ENCODE peak calls at places on chromosomes 11 and 22, in ten cellular contexts. N is fibroblast of lung; O is psoas muscle; W is stimulated activated CD4-positive, alpha-beta T cell treated with anti-CD3 and anti-CD28 coated beads, TNF-alpha, amount 100 ng/mL, for 1 hour; B is activated T-cell treated with anti-CD3 and anti-CD28 coated beads, Interleukin-2, amount 50 U/mL, for 1 hour; D is A549; I is WTC11; R is NCI-H1092; T is B cell; Y is GM23248. A is an unnamed sample.

GRCh38 chr11:3904228-3904627 is 48.8 kb downstream of the STIM1 start:
- DNase-seq in R (no peak), W (no peak), O (no peak), D (no peak), N (no peak), T (no peak), I (no peak), Y (peak), B (no peak), A (no peak)

GRCh38 chr22:41478891-41479521 is 10.1 kb downstream of the ACO2 start:
- DNase-seq in Y (peak), O (peak), N (peak), B (no peak), R (no peak), W (no peak), D (no peak), I (no peak), T (peak), A (no peak)

GRCh38 chr11:106471273-106471672 is 393.8 kb downstream of the AASDHPPT start:
- DNase-seq in I (no peak), R (no peak), D (no peak), W (no peak), N (peak), Y (no peak), T (no peak), O (no peak), B (no peak), A (no peak)

GRCh38 chr11:45238724-45239123 is 47.4 kb downstream of the SYT13 start:
- DNase-seq in I (no peak), B (no peak), D (peak), R (no peak), Y (peak), O (no peak), T (no peak), W (no peak), N (peak), A (no peak)

GRCh38 chr22:46068908-46069481 is 81.3 kb upstream of the PPARA start:
- DNase-seq in D (no peak), B (no peak), T (no peak), O (no peak), W (no peak), Y (peak), N (peak), R (no peak), I (no peak), A (no peak)

GRCh38 chr11:10499452-10500262 is 41.3 kb downstream of the RNF141 start:
- DNase-seq in I (no peak), N (peak), Y (no peak), T (no peak), B (no peak), R (no peak), D (no peak), O (no peak), W (no peak), A (no peak)

GRCh38 chr11:29063630-29064361 is 953.0 kb downstream of the KCNA4 start:
- DNase-seq in W (no peak), D (peak), N (peak), O (no peak), Y (no peak), B (no peak), R (no peak), T (no peak), I (no peak), A (no peak)

GRCh38 chr11:103420593-103420992 is 311.4 kb downstream of the DYNC2H1 start:
- DNase-seq in N (no peak), O (no peak), T (no peak), I (no peak), W (no peak), B (no peak), Y (peak), D (no peak), R (no peak), A (no peak)

GRCh38 chr11:64569300-64569970 is 21.6 kb upstream of the SLC22A12 start:
- DNase-seq in R (no peak), N (no peak), I (no peak), D (no peak), T (no peak), W (no peak), Y (no peak), B (no peak), O (no peak), A (no peak)

GRCh38 chr22:43996170-43996980 is 27.7 kb upstream of the PARVB start:
- DNase-seq in N (no peak), Y (no peak), W (peak), B (peak), R (no peak), O (peak), I (no peak), T (peak), D (no peak), A (no peak)

GRCh38 chr11:120667281-120667680 is 155.7 kb downstream of the GRIK4 start:
- DNase-seq in T (no peak), D (no peak), Y (peak), R (no peak), N (no peak), O (no peak), W (no peak), I (no peak), B (no peak), A (no peak)

GRCh38 chr11:19466314-19466713 is 225.6 kb upstream of the E2F8 start:
- DNase-seq in T (no peak), B (no peak), I (no peak), D (no peak), Y (no peak), W (no peak), R (peak), O (no peak), N (no peak), A (no peak)

GRCh38 chr11:65321828-65322495 is 7.3 kb downstream of the CDC42EP2 start:
- DNase-seq in N (peak), B (no peak), O (no peak), I (no peak), R (no peak), W (no peak), Y (no peak), D (no peak), T (no peak), A (no peak)

GRCh38 chr11:56624661-56625110 is 10.0 kb upstream of the OR5M1 start:
- DNase-seq in D (peak), T (no peak), O (no peak), W (no peak), N (peak), I (no peak), R (peak), Y (peak), B (no peak), A (no peak)

GRCh38 chr11:8023831-8024555 is 36.9 kb downstream of the EIF3F start:
- DNase-seq in O (no peak), I (no peak), B (no peak), Y (peak), W (no peak), N (peak), D (no peak), R (no peak), T (no peak), A (peak)

GRCh38 chr11:124978316-124978715 is 24.3 kb downstream of the CCDC15 start:
- DNase-seq in Y (no peak), I (no peak), T (no peak), B (no peak), D (no peak), N (no peak), R (no peak), W (no peak), O (no peak), A (no peak)

GRCh38 chr11:35362571-35362980 is 56.8 kb downstream of the SLC1A2 start:
- DNase-seq in R (no peak), I (no peak), T (peak), B (no peak), D (no peak), W (no peak), O (no peak), N (no peak), Y (peak), A (no peak)

GRCh38 chr11:111299111-111300026 is 1.0 kb downstream of the POU2AF3 start:
- DNase-seq in O (peak), B (no peak), I (peak), Y (peak), T (peak), D (peak), W (no peak), N (peak), R (no peak), A (peak)

GRCh38 chr11:133040289-133040893 is 491.9 kb downstream of the OPCML start:
- DNase-seq in O (no peak), B (no peak), R (no peak), D (no peak), I (no peak), W (no peak), T (no peak), Y (peak), N (no peak), A (no peak)

GRCh38 chr22:33678523-33678922 is 241.8 kb downstream of the LARGE1 start:
- DNase-seq in O (no peak), D (no peak), Y (peak), N (no peak), B (no peak), W (no peak), R (no peak), I (no peak), T (no peak), A (no peak)

GRCh38 chr11:12182650-12183511 is 72.5 kb downstream of the MICAL2 start:
- DNase-seq in R (no peak), T (no peak), Y (peak), O (peak), D (peak), W (no peak), B (no peak), I (no peak), N (peak), A (no peak)

GRCh38 chr11:393219-394033 is 583 bp upstream of the PKP3 start:
- DNase-seq in Y (peak), D (peak), O (no peak), W (no peak), N (peak), T (no peak), R (no peak), B (no peak), I (no peak), A (no peak)

GRCh38 chr22:47901911-47902310 is 1139.5 kb downstream of the TBC1D22A start:
- DNase-seq in N (no peak), D (no peak), I (peak), T (no peak), R (no peak), Y (no peak), B (no peak), W (no peak), O (no peak), A (peak)

GRCh38 chr11:111634981-111635705 is 32.9 kb downstream of the SIK2 start:
- DNase-seq in Y (peak), O (no peak), I (no peak), T (no peak), B (no peak), W (no peak), N (peak), D (no peak), R (no peak), A (no peak)

GRCh38 chr11:17734418-17734911 is at the start of gene KCNC1:
- DNase-seq in R (peak), N (peak), W (no peak), B (no peak), D (peak), Y (peak), T (no peak), I (peak), O (no peak), A (peak)

GRCh38 chr22:24208012-24208749 is 26.9 kb downstream of the SUSD2 start:
- DNase-seq in B (no peak), R (no peak), O (no peak), D (peak), Y (peak), W (no peak), N (peak), T (no peak), I (no peak), A (no peak)

GRCh38 chr11:16976360-16976759 is 37.9 kb downstream of the PLEKHA7 start:
- DNase-seq in W (no peak), T (no peak), O (no peak), I (no peak), D (no peak), Y (no peak), N (no peak), R (no peak), B (no peak), A (no peak)

GRCh38 chr22:30187726-30188407 is 58.7 kb downstream of the LIF start:
- DNase-seq in B (no peak), W (no peak), Y (peak), T (no peak), D (no peak), O (no peak), I (no peak), R (no peak), N (peak), A (no peak)

GRCh38 chr22:27846910-27847309 is 45.4 kb upstream of the MN1 start:
- DNase-seq in D (no peak), W (no peak), O (no peak), I (no peak), B (no peak), N (no peak), R (no peak), T (no peak), Y (no peak), A (no peak)

GRCh38 chr11:1153951-1154487 is 3.7 kb upstream of the MUC5AC start:
- DNase-seq in O (peak), W (no peak), I (no peak), N (peak), Y (peak), D (peak), T (no peak), B (no peak), R (no peak), A (peak)

GRCh38 chr22:37193629-37194191 is 5.7 kb upstream of the C1QTNF6 start:
- DNase-seq in N (no peak), T (no peak), D (peak), O (no peak), W (no peak), R (no peak), I (no peak), B (peak), Y (no peak), A (no peak)

GRCh38 chr22:37635157-37635556 is 4.3 kb upstream of the SH3BP1 start:
- DNase-seq in I (no peak), Y (no peak), W (no peak), T (no peak), N (no peak), D (no peak), B (no peak), R (no peak), O (no peak), A (no peak)

GRCh38 chr11:132793831-132794230 is 738.5 kb downstream of the OPCML start:
- DNase-seq in O (no peak), T (no peak), D (no peak), Y (no peak), R (no peak), N (no peak), W (no peak), B (no peak), I (no peak), A (no peak)

GRCh38 chr11:46388619-46389449 is 2.7 kb downstream of the CHRM4 start:
- DNase-seq in T (no peak), Y (no peak), D (no peak), R (no peak), B (no peak), W (no peak), N (no peak), I (no peak), O (no peak), A (no peak)

GRCh38 chr22:28548411-28548810 is 131.2 kb downstream of the TTC28 start:
- DNase-seq in B (no peak), N (no peak), D (no peak), W (no peak), T (no peak), Y (no peak), R (peak), O (no peak), I (no peak), A (no peak)

GRCh38 chr22:36285545-36285944 is 32.6 kb downstream of the APOL1 start:
- DNase-seq in Y (no peak), R (no peak), B (no peak), T (no peak), O (no peak), I (no peak), W (no peak), N (no peak), D (no peak), A (no peak)